ENCODE peak calls at places on chromosomes 11 and 22, in four cellular contexts. One of them, this sample, is unnamed. For H3K4me1, the result is how much of the 10 kb centered on the place peaks cover.

GRCh38 chr11:11135820-11136476 is 217.1 kb downstream of the CSNK2A3 start:
- DNase-seq in mesenchymal stem cell: no peak
- DNase-seq in IMR-90: no peak
- DNase-seq in HCT116: no peak
- DNase-seq in this sample: no peak

GRCh38 chr22:38193580-38193979 is 8.2 kb upstream of the MAFF start:
- DNase-seq in mesenchymal stem cell: no peak
- DNase-seq in IMR-90: no peak
- DNase-seq in HCT116: no peak
- DNase-seq in this sample: no peak

GRCh38 chr11:35658028-35658948 is 4.3 kb upstream of the TRIM44 start:
- DNase-seq in mesenchymal stem cell: no peak
- DNase-seq in IMR-90: peak
- DNase-seq in HCT116: no peak
- DNase-seq in this sample: no peak

GRCh38 chr11:77203901-77204755 is 76.1 kb downstream of the MYO7A start:
- DNase-seq in mesenchymal stem cell: no peak
- DNase-seq in IMR-90: no peak
- DNase-seq in HCT116: no peak
- DNase-seq in this sample: no peak

GRCh38 chr22:32997295-32997694 is 60.9 kb downstream of the SYN3 start:
- DNase-seq in mesenchymal stem cell: no peak
- DNase-seq in IMR-90: no peak
- DNase-seq in HCT116: no peak
- DNase-seq in this sample: no peak

GRCh38 chr11:31870609-31871309 is 59.6 kb upstream of the PAX6 start:
- DNase-seq in mesenchymal stem cell: peak
- DNase-seq in IMR-90: peak
- DNase-seq in HCT116: peak
- DNase-seq in this sample: peak

GRCh38 chr11:3134651-3135490 is 30.2 kb downstream of the OSBPL5 start:
- DNase-seq in mesenchymal stem cell: no peak
- DNase-seq in IMR-90: no peak
- DNase-seq in HCT116: no peak
- DNase-seq in this sample: no peak

GRCh38 chr11:2587976-2588748 is 111.6 kb downstream of the KCNQ1OT1 start:
- DNase-seq in mesenchymal stem cell: no peak
- DNase-seq in IMR-90: no peak
- DNase-seq in HCT116: no peak
- DNase-seq in this sample: no peak

GRCh38 chr11:2612884-2613571 is 86.8 kb downstream of the KCNQ1OT1 start:
- DNase-seq in mesenchymal stem cell: peak
- DNase-seq in IMR-90: peak
- DNase-seq in HCT116: no peak
- DNase-seq in this sample: no peak

GRCh38 chr22:28772633-28773460 is at the start of gene CCDC117:
- DNase-seq in mesenchymal stem cell: peak
- DNase-seq in IMR-90: peak
- DNase-seq in HCT116: peak
- DNase-seq in this sample: peak

GRCh38 chr11:74330065-74330858 is 18.8 kb upstream of the P4HA3 start:
- DNase-seq in mesenchymal stem cell: peak
- DNase-seq in IMR-90: peak
- DNase-seq in HCT116: no peak
- DNase-seq in this sample: peak

GRCh38 chr22:36762687-36763260 is 13.1 kb downstream of the IFT27 start:
- DNase-seq in mesenchymal stem cell: peak
- DNase-seq in IMR-90: peak
- DNase-seq in HCT116: no peak
- DNase-seq in this sample: peak

GRCh38 chr11:107706531-107706930 is 5.3 kb downstream of the SLN start:
- DNase-seq in mesenchymal stem cell: no peak
- DNase-seq in IMR-90: no peak
- DNase-seq in HCT116: no peak
- DNase-seq in this sample: no peak

GRCh38 chr22:41531422-41531727 is 12.9 kb downstream of the POLR3H start:
- DNase-seq in mesenchymal stem cell: no peak
- DNase-seq in IMR-90: no peak
- DNase-seq in HCT116: no peak
- DNase-seq in this sample: no peak

GRCh38 chr11:133699071-133699470 is 146.2 kb downstream of the SPATA19 start:
- DNase-seq in mesenchymal stem cell: no peak
- DNase-seq in IMR-90: no peak
- DNase-seq in HCT116: no peak
- DNase-seq in this sample: no peak

GRCh38 chr11:75371930-75372876 is 20.7 kb upstream of the ARRB1 start:
- DNase-seq in mesenchymal stem cell: peak
- DNase-seq in IMR-90: no peak
- DNase-seq in HCT116: no peak
- DNase-seq in this sample: peak

GRCh38 chr22:25564979-25565677 is 653 bp downstream of the GRK3 start:
- DNase-seq in mesenchymal stem cell: peak
- DNase-seq in IMR-90: no peak
- DNase-seq in HCT116: no peak
- DNase-seq in this sample: peak

GRCh38 chr11:104467414-104467813 is 303.5 kb upstream of the PDGFD start:
- DNase-seq in mesenchymal stem cell: no peak
- DNase-seq in IMR-90: no peak
- DNase-seq in HCT116: no peak
- DNase-seq in this sample: no peak

GRCh38 chr11:48013269-48013901 is 33.0 kb downstream of the PTPRJ start:
- DNase-seq in mesenchymal stem cell: peak
- DNase-seq in IMR-90: peak
- DNase-seq in HCT116: no peak
- DNase-seq in this sample: no peak

GRCh38 chr22:41697126-41697775 is 2.1 kb upstream of the MEI1 start:
- DNase-seq in mesenchymal stem cell: peak
- DNase-seq in IMR-90: peak
- DNase-seq in HCT116: peak
- DNase-seq in this sample: peak

GRCh38 chr11:62553839-62554361 is 7.3 kb upstream of the AHNAK start:
- DNase-seq in mesenchymal stem cell: peak
- DNase-seq in IMR-90: peak
- DNase-seq in HCT116: peak
- DNase-seq in this sample: peak

GRCh38 chr22:25848954-25849353 is 107.0 kb downstream of the MYO18B start:
- DNase-seq in mesenchymal stem cell: no peak
- DNase-seq in IMR-90: no peak
- DNase-seq in HCT116: no peak
- DNase-seq in this sample: no peak

GRCh38 chr11:106177311-106177710 is 99.8 kb downstream of the AASDHPPT start:
- DNase-seq in mesenchymal stem cell: no peak
- DNase-seq in IMR-90: no peak
- DNase-seq in HCT116: no peak
- DNase-seq in this sample: no peak

GRCh38 chr11:8262552-8263108 is 1.0 kb downstream of the LMO1 start:
- DNase-seq in mesenchymal stem cell: peak
- DNase-seq in IMR-90: peak
- DNase-seq in HCT116: no peak
- DNase-seq in this sample: peak

GRCh38 chr22:22072169-22072836 is 89.7 kb upstream of the TOP3B start:
- DNase-seq in mesenchymal stem cell: no peak
- DNase-seq in IMR-90: no peak
- DNase-seq in HCT116: no peak
- DNase-seq in this sample: no peak

GRCh38 chr22:36355362-36355761 is 32.4 kb downstream of the MYH9 start:
- DNase-seq in mesenchymal stem cell: no peak
- DNase-seq in IMR-90: peak
- DNase-seq in HCT116: no peak
- DNase-seq in this sample: peak

GRCh38 chr11:8998017-8998416 is 5.8 kb downstream of the NRIP3 start:
- DNase-seq in mesenchymal stem cell: no peak
- DNase-seq in IMR-90: no peak
- DNase-seq in HCT116: no peak
- DNase-seq in this sample: no peak

GRCh38 chr11:1163321-1163910 is 5.7 kb downstream of the MUC5AC start:
- DNase-seq in mesenchymal stem cell: no peak
- DNase-seq in IMR-90: no peak
- DNase-seq in HCT116: no peak
- DNase-seq in this sample: no peak

GRCh38 chr22:29105468-29105867 is 32.6 kb downstream of the KREMEN1 start:
- DNase-seq in mesenchymal stem cell: no peak
- DNase-seq in IMR-90: peak
- DNase-seq in HCT116: no peak
- DNase-seq in this sample: no peak

GRCh38 chr11:60345489-60345888 is 18.4 kb downstream of the MS4A6E start:
- DNase-seq in mesenchymal stem cell: peak
- DNase-seq in IMR-90: no peak
- DNase-seq in HCT116: peak
- DNase-seq in this sample: no peak

GRCh38 chr22:49331223-49331815 is 496.4 kb downstream of the BRD1 start:
- DNase-seq in mesenchymal stem cell: no peak
- DNase-seq in IMR-90: no peak
- DNase-seq in HCT116: no peak
- DNase-seq in this sample: no peak

GRCh38 chr22:50599816-50600454 is 658 bp upstream of the MAPK8IP2 start:
- DNase-seq in mesenchymal stem cell: peak
- DNase-seq in IMR-90: no peak
- DNase-seq in HCT116: no peak
- DNase-seq in this sample: peak

GRCh38 chr11:3885855-3886254 is 30.4 kb downstream of the STIM1 start:
- DNase-seq in mesenchymal stem cell: no peak
- DNase-seq in IMR-90: no peak
- DNase-seq in HCT116: peak
- DNase-seq in this sample: no peak

GRCh38 chr11:8009856-8010255 is 22.7 kb downstream of the EIF3F start:
- DNase-seq in mesenchymal stem cell: no peak
- DNase-seq in IMR-90: no peak
- DNase-seq in HCT116: no peak
- DNase-seq in this sample: no peak

GRCh38 chr22:24177456-24177855 is 3.8 kb upstream of the SUSD2 start:
- DNase-seq in mesenchymal stem cell: no peak
- DNase-seq in IMR-90: no peak
- DNase-seq in HCT116: no peak
- DNase-seq in this sample: no peak
- H3K4me1 ChIP-seq in mesenchymal stem cell: under half
- H3K4me1 ChIP-seq in IMR-90: under half
- H3K4me1 ChIP-seq in HCT116: under half
- H3K4me1 ChIP-seq in this sample: under half

GRCh38 chr11:34564807-34565241 is 51.2 kb upstream of the ELF5 start:
- DNase-seq in mesenchymal stem cell: no peak
- DNase-seq in IMR-90: no peak
- DNase-seq in HCT116: no peak
- DNase-seq in this sample: peak

GRCh38 chr11:34564406-34564805 is 50.8 kb upstream of the ELF5 start:
- DNase-seq in mesenchymal stem cell: no peak
- DNase-seq in IMR-90: peak
- DNase-seq in HCT116: peak
- DNase-seq in this sample: peak

GRCh38 chr11:34566209-34566551 is 52.6 kb upstream of the ELF5 start:
- DNase-seq in mesenchymal stem cell: no peak
- DNase-seq in IMR-90: no peak
- DNase-seq in HCT116: no peak
- DNase-seq in this sample: no peak

GRCh38 chr11:34566736-34567135 is 53.1 kb upstream of the ELF5 start:
- DNase-seq in mesenchymal stem cell: no peak
- DNase-seq in IMR-90: no peak
- DNase-seq in HCT116: no peak
- DNase-seq in this sample: no peak

GRCh38 chr11:34565417-34566208 is 52.0 kb upstream of the ELF5 start:
- DNase-seq in mesenchymal stem cell: no peak
- DNase-seq in IMR-90: no peak
- DNase-seq in HCT116: peak
- DNase-seq in this sample: no peak
- H3K9ac ChIP-seq in mesenchymal stem cell: no peak
- H3K9ac ChIP-seq in IMR-90: no peak
- H3K9ac ChIP-seq in HCT116: peak
- H3K9ac ChIP-seq in this sample: no peak

DNA sequence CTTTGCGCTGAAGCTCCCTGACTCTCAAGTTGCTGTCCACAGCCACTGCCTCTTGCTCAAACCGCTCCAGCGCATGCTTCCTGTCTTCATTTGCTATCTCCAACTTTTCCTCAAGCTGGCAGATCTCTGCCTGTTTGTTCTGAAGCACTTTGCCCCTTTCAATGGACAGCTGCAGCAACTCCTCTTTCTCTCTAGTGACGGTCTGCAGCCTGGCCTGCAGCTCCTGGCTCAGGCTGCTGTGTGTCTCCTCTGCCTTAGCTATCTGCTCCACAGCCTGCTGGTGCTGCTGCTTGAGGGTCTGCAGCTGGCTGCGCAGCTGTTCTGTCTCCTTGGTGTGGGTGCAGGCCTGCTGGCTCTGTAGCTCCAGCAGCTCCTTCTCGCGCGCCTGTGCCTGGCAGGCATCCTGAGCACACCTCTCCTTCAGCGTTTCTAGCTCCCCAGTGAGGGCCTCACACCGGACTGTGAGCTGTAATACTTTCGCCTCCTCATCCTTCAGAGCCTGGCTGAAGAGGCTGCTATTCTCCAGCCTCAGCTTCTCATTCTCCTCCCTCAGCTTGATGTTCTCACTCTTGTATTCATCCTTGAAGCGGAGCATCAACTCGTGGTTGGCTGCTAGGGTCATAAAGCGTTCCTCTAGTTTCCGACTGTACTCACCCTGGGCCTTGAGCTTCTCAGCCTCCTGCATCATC is 720 bp downstream of the CCDC89 start:
- DNase-seq in mesenchymal stem cell: no peak
- DNase-seq in IMR-90: peak
- DNase-seq in HCT116: no peak
- DNase-seq in this sample: no peak
- H3K4me3 ChIP-seq in mesenchymal stem cell: no peak
- H3K4me3 ChIP-seq in IMR-90: peak
- H3K4me3 ChIP-seq in HCT116: no peak
- H3K4me3 ChIP-seq in this sample: peak

DNA sequence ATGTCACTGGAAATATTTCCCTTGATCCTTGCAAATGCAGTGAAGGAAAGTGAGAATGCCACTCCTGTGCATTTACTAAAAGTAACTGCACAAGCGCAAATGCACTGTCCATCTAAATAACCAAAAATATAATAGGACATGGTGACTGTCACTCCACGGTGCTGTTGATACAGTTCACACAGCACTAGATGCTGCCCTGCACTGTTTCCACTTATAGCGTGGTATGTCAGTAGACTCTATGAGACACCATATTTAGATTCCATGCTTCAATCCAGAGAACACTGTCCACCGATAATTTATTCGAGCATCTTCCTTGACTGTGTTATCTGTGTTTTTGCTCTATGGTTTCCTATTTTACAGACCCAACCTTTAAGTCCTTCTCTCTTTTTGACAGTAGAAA is 125.8 kb downstream of the MAML2 start:
- DNase-seq in mesenchymal stem cell: no peak
- DNase-seq in IMR-90: no peak
- DNase-seq in HCT116: no peak
- DNase-seq in this sample: no peak
- H3K4me1 ChIP-seq in mesenchymal stem cell: under half
- H3K4me1 ChIP-seq in IMR-90: under half
- H3K4me1 ChIP-seq in HCT116: under half
- H3K4me1 ChIP-seq in this sample: half or more